ENCODE peak calls at places on chromosomes 5 and 9, in four cellular contexts. S, I, H and Q are unnamed samples.

GRCh38 chr9:37913480-37914153 is 9.7 kb upstream of the SLC25A51 start:
- DNase-seq in S (peak), H (peak), I (peak), Q (peak)

GRCh38 chr9:85703398-85703797 is 38.4 kb downstream of the AGTPBP1 start:
- DNase-seq in H (no peak), S (no peak), I (no peak), Q (no peak)

GRCh38 chr9:22244141-22245011 is 202.2 kb upstream of the DMRTA1 start:
- DNase-seq in S (no peak), I (peak), H (peak), Q (no peak)

GRCh38 chr5:127833999-127834953 is 131.1 kb downstream of the CCDC192 start:
- DNase-seq in H (no peak), I (no peak), S (no peak), Q (no peak)

GRCh38 chr9:129549684-129550083 is 71.2 kb downstream of the C9orf50 start:
- DNase-seq in S (no peak), H (no peak), I (no peak), Q (no peak)

GRCh38 chr9:99579964-99580363 is 241.7 kb upstream of the NR4A3 start:
- DNase-seq in H (no peak), S (no peak), I (no peak), Q (no peak)

GRCh38 chr5:130316971-130317421 is 412.7 kb downstream of the CHSY3 start:
- DNase-seq in I (no peak), H (no peak), S (no peak), Q (no peak)

GRCh38 chr5:88674262-88675158 is 208.5 kb downstream of the MEF2C start:
- DNase-seq in I (no peak), S (no peak), H (no peak), Q (peak)

GRCh38 chr5:103918668-103919367 is 356.2 kb upstream of the NUDT12 start:
- DNase-seq in I (no peak), S (no peak), H (no peak), Q (peak)

GRCh38 chr5:56900395-56900794 is 9.0 kb upstream of the SETD9 start:
- DNase-seq in H (peak), I (no peak), S (no peak), Q (no peak)

GRCh38 chr5:156851880-156852279 is 1.8 kb downstream of the PPP1R2B start:
- DNase-seq in H (no peak), S (no peak), I (no peak), Q (no peak)

GRCh38 chr9:37430841-37431597 is 8.5 kb downstream of the GRHPR start:
- DNase-seq in S (no peak), H (no peak), I (peak), Q (no peak)

GRCh38 chr5:140041099-140041491 is 2.0 kb downstream of the NRG2 start:
- DNase-seq in I (no peak), S (no peak), H (no peak), Q (no peak)

GRCh38 chr5:150801117-150801927 is 22.8 kb downstream of the SMIM3 start:
- DNase-seq in S (no peak), H (peak), I (peak), Q (peak)

GRCh38 chr5:95543017-95543705 is 11.6 kb downstream of the SKIC3 start:
- DNase-seq in S (no peak), I (no peak), H (no peak), Q (no peak)

GRCh38 chr5:77545285-77545684 is 53.2 kb upstream of the WDR41 start:
- DNase-seq in S (no peak), I (no peak), H (no peak), Q (no peak)

GRCh38 chr5:155631116-155631515 is 617.6 kb downstream of the KIF4B start:
- DNase-seq in H (no peak), I (no peak), S (no peak), Q (no peak)

GRCh38 chr9:89740722-89741121 is 135.9 kb downstream of the GADD45G start:
- DNase-seq in S (no peak), I (no peak), H (no peak), Q (no peak)

GRCh38 chr9:116450378-116451139 is 236.5 kb upstream of the TRIM32 start:
- DNase-seq in I (no peak), S (no peak), H (no peak), Q (no peak)

GRCh38 chr9:92652461-92652860 is 17.5 kb downstream of the IPPK start:
- DNase-seq in H (no peak), S (no peak), I (no peak), Q (no peak)

GRCh38 chr9:88680041-88680440 is 145.1 kb downstream of the NXNL2 start:
- DNase-seq in S (no peak), I (no peak), H (no peak), Q (no peak)

GRCh38 chr9:108599571-108599970 is 256.2 kb downstream of the ACTL7B start:
- DNase-seq in H (no peak), I (no peak), S (no peak), Q (no peak)

GRCh38 chr5:30574761-30575160 is 618.7 kb upstream of the CDH6 start:
- DNase-seq in H (no peak), S (no peak), I (no peak), Q (no peak)

GRCh38 chr9:136511144-136511669 is 28.4 kb upstream of the SEC16A start:
- DNase-seq in I (no peak), H (no peak), S (no peak), Q (no peak)

GRCh38 chr9:38670542-38671371 is 49.2 kb downstream of the FAM240B start:
- DNase-seq in S (no peak), I (no peak), H (no peak), Q (no peak)

GRCh38 chr9:84823426-84824271 is 154.1 kb downstream of the NTRK2 start:
- DNase-seq in S (no peak), H (peak), I (no peak), Q (no peak)

GRCh38 chr9:87713278-87713989 is 12.5 kb upstream of the CTSL start:
- DNase-seq in S (peak), H (peak), I (peak), Q (peak)

GRCh38 chr9:99184073-99184426 is 37.7 kb downstream of the ALG2 start:
- DNase-seq in I (no peak), H (no peak), S (peak), Q (no peak)

GRCh38 chr9:5832093-5832542 is 799 bp downstream of the ERMP1 start:
- DNase-seq in S (no peak), H (peak), I (peak), Q (peak)

GRCh38 chr5:141192110-141192725 is at the start of gene PCDHB10:
- DNase-seq in I (peak), H (peak), S (no peak), Q (peak)

GRCh38 chr9:13427587-13427986 is 148.1 kb upstream of the MPDZ start:
- DNase-seq in H (peak), I (peak), S (no peak), Q (peak)

GRCh38 chr9:33416996-33417395 is 14.6 kb upstream of the AQP7 start:
- DNase-seq in H (no peak), S (no peak), I (no peak), Q (no peak)

GRCh38 chr9:117687532-117687931 is 16.7 kb upstream of the TLR4 start:
- DNase-seq in H (no peak), S (no peak), I (no peak), Q (no peak)

GRCh38 chr5:174690256-174690655 is 34.1 kb upstream of the MSX2 start:
- DNase-seq in I (no peak), H (no peak), S (no peak), Q (no peak)

GRCh38 chr9:122188369-122188768 is 28.7 kb downstream of the MORN5 start:
- DNase-seq in S (no peak), I (no peak), H (no peak), Q (no peak)

GRCh38 chr9:78958887-78959286 is 612.9 kb upstream of the TLE4 start:
- DNase-seq in H (no peak), I (no peak), S (no peak), Q (peak)

GRCh38 chr5:142769793-142770649 is at the start of gene ARHGAP26:
- DNase-seq in H (peak), S (peak), I (peak), Q (peak)

GRCh38 chr5:150672237-150672883 is 11.3 kb downstream of the MYOZ3 start:
- DNase-seq in I (no peak), H (peak), S (no peak), Q (peak)

GRCh38 chr5:170534177-170534576 is 30.4 kb downstream of the KCNIP1 start:
- DNase-seq in H (no peak), S (no peak), I (no peak), Q (no peak)

DNA sequence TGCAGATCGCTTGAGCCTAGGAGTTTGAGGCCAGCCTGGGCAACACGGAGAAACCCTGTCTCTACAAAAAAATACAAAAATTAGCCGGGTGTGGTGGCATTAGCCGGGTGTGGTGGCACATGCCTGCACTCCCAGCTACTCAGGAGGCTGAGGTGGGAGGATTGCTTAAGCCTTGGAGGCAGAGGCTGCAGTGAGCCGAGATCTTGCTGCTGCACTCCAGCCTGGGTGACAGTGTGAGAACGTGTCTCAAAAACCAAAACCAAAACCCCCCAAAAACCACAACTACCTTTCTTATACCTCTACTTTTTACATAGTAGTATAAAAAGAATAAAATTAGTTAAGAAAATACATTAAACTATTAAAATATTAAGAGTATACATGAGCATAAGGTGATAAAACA is 121.2 kb downstream of the RAPGEF6 start:
- DNase-seq in H (no peak), I (no peak), S (no peak), Q (no peak)
- H3K4me3 ChIP-seq in H (no peak), I (no peak), S (no peak), Q (no peak)

GRCh38 chr5:40688127-40688756 is 8.5 kb downstream of the PTGER4 start:
- DNase-seq in S (peak), I (peak), H (peak), Q (peak)
- H3K27ac ChIP-seq in S (peak), I (no peak), H (peak), Q (no peak)

GRCh38 chr5:175729829-175730277 is 72.0 kb downstream of the HRH2 start:
- DNase-seq in I (peak), H (peak), S (peak), Q (peak)

GRCh38 chr5:175731172-175731571 is 73.3 kb downstream of the HRH2 start:
- DNase-seq in S (no peak), I (no peak), H (no peak), Q (no peak)

GRCh38 chr5:175728316-175728715 is 70.4 kb downstream of the HRH2 start:
- DNase-seq in S (no peak), I (no peak), H (no peak), Q (no peak)

GRCh38 chr5:175731756-175732465 is 74.0 kb downstream of the HRH2 start:
- DNase-seq in H (no peak), S (no peak), I (no peak), Q (no peak)

GRCh38 chr5:175728885-175729828 is 71.3 kb downstream of the HRH2 start:
- DNase-seq in S (no peak), I (no peak), H (no peak), Q (no peak)
- H3K4me3 ChIP-seq in S (no peak), I (no peak), H (no peak), Q (no peak)

DNA sequence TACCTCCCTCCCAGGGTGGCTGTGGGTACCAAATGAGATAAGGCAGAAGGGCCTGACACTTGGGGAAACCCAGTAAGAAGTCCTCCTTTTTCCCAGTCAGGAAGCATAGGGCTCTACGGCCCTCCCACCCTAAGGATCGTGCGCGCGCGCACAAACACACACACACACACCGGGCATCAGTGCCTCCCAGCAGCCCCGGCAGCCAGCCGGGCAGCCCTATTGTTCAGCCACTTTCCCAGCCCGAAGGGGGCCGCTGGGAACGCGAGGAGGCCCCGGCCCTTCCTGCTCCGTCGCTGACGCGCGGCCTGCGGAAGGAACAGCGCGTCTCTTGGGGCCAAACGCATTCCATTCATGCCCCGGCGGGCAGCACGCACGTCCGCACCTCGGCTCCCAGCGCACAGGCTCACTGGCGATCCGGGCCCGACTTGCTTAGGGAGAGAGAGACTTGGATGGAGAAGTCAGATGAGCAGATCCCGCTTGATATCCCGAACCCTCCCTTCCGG is 22.6 kb downstream of the DUSP1 start:
- DNase-seq in S (no peak), H (peak), I (no peak), Q (no peak)
- H3K27ac ChIP-seq in S (peak), H (peak), I (no peak), Q (no peak)

GRCh38 chr9:83155733-83156132 is 92.8 kb upstream of the RASEF start:
- DNase-seq in H (no peak), S (no peak), I (no peak), Q (no peak)
- H3K4me3 ChIP-seq in H (no peak), S (no peak), I (no peak), Q (no peak)

GRCh38 chr5:7793861-7794260 is 57.1 kb downstream of the CFAP90 start:
- DNase-seq in S (no peak), I (no peak), H (no peak), Q (no peak)

GRCh38 chr5:7789567-7789966 is 61.4 kb downstream of the CFAP90 start:
- DNase-seq in H (no peak), S (no peak), I (no peak), Q (no peak)

GRCh38 chr5:7795311-7795710 is 55.6 kb downstream of the CFAP90 start:
- DNase-seq in I (no peak), S (no peak), H (no peak), Q (no peak)

GRCh38 chr5:7794823-7795222 is 56.1 kb downstream of the CFAP90 start:
- DNase-seq in H (no peak), S (no peak), I (no peak), Q (no peak)

DNA sequence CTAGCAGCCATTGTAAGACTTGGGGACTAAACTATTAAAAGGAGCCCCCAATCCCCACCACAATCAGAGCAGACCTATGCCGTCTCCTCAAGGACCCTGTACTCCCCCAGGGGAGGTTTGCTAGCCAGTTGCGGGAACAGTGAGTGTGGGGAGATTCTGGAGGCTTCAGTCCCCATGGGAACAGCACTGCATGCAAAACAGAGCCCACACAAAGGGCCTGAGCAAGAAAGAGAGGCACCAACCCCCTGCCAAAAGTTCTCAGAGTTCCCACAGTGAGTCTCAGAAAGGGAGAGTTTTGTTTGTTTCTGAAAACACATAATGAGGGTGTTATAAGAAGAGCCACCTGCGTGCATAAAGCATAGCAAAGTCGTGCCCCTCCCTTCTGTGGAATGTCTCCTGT is 56.6 kb downstream of the CFAP90 start:
- DNase-seq in H (no peak), S (no peak), I (no peak), Q (no peak)
- H3K27ac ChIP-seq in H (no peak), S (no peak), I (no peak), Q (no peak)

GRCh38 chr9:20092560-20092959 is 303.7 kb upstream of the SLC24A2 start:
- DNase-seq in I (no peak), H (no peak), S (no peak), Q (no peak)
- H3K4me3 ChIP-seq in I (no peak), H (no peak), S (no peak), Q (no peak)

DNA sequence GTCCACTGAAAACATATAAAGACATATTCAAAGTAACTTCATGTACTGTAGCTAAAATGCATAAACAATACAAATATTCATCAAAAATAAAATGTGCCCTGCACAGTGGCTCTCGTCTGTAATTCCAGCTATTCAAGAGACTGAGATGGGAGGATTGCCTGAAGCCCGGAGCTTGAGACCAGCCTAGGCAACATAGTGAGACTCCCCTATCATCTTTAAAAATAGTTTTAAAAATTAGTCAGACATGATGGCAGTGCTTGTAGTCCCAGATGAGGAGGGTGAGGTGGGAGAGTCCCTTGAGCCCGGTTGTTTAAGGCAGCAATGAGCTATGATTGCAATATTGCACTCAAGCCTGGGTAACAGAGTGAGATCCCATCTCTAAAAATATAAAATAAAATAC is 534.1 kb downstream of the ANXA1 start:
- DNase-seq in I (no peak), H (no peak), S (no peak), Q (no peak)
- H3K27ac ChIP-seq in I (no peak), H (no peak), S (no peak), Q (no peak)